ENCODE peak calls at places on chromosomes 13 and 19, in eight cellular contexts. Q is body of pancreas, G is transverse colon, U is AG09309, C is gastrocnemius medialis, K is AG09319, M is cardiac muscle cell, Y is ovary. F is an unnamed sample.

GRCh38 chr19:49881186-49881585 is 3.7 kb downstream of the TBC1D17 start:
- DNase-seq in Q (no peak), G (peak), U (no peak), C (no peak), K (no peak), M (no peak), Y (no peak), F (peak)

GRCh38 chr13:80584785-80585184 is 243.9 kb upstream of the SPRY2 start:
- DNase-seq in Q (no peak), G (no peak), U (no peak), C (no peak), K (no peak), M (no peak), Y (no peak), F (no peak)

GRCh38 chr19:38223119-38223523 is 901 bp downstream of the DPF1 start:
- DNase-seq in Q (no peak), G (no peak), U (no peak), C (no peak), K (no peak), M (no peak), Y (no peak), F (no peak)

GRCh38 chr13:34913040-34913439 is 29.0 kb upstream of the NBEA start:
- DNase-seq in Q (no peak), G (no peak), U (no peak), C (no peak), K (no peak), M (peak), Y (no peak), F (no peak)

GRCh38 chr13:51873419-51873818 is 11.7 kb downstream of the CCDC70 start:
- DNase-seq in Q (no peak), G (no peak), U (no peak), C (no peak), K (no peak), M (no peak), Y (no peak), F (no peak)

GRCh38 chr13:38862443-38862842 is 128.2 kb downstream of the STOML3 start:
- DNase-seq in Q (no peak), G (no peak), U (no peak), C (no peak), K (no peak), M (no peak), Y (no peak), F (no peak)

GRCh38 chr13:46473806-46474205 is 79.2 kb upstream of the LRCH1 start:
- DNase-seq in Q (no peak), G (no peak), U (no peak), C (no peak), K (no peak), M (peak), Y (no peak), F (no peak)

GRCh38 chr19:49132974-49133609 is 13.7 kb downstream of the PPFIA3 start:
- DNase-seq in Q (no peak), G (peak), U (no peak), C (no peak), K (no peak), M (peak), Y (peak), F (peak)

GRCh38 chr13:53151692-53152421 is 123.2 kb downstream of the OLFM4 start:
- DNase-seq in Q (peak), G (peak), U (no peak), C (no peak), K (no peak), M (peak), Y (no peak), F (no peak)

GRCh38 chr13:102277286-102277685 is 124.6 kb downstream of the FGF14 start:
- DNase-seq in Q (no peak), G (no peak), U (no peak), C (no peak), K (no peak), M (no peak), Y (no peak), F (peak)

GRCh38 chr19:8065489-8066261 is 13.1 kb downstream of the CCL25 start:
- DNase-seq in Q (no peak), G (no peak), U (no peak), C (no peak), K (no peak), M (no peak), Y (no peak), F (no peak)

GRCh38 chr19:40691421-40692211 is 1.2 kb upstream of the NUMBL start:
- DNase-seq in Q (peak), G (no peak), U (no peak), C (no peak), K (no peak), M (no peak), Y (peak), F (peak)

GRCh38 chr13:47549219-47549752 is 451.8 kb downstream of the SUCLA2 start:
- DNase-seq in Q (no peak), G (no peak), U (no peak), C (no peak), K (no peak), M (no peak), Y (no peak), F (no peak)

DNA sequence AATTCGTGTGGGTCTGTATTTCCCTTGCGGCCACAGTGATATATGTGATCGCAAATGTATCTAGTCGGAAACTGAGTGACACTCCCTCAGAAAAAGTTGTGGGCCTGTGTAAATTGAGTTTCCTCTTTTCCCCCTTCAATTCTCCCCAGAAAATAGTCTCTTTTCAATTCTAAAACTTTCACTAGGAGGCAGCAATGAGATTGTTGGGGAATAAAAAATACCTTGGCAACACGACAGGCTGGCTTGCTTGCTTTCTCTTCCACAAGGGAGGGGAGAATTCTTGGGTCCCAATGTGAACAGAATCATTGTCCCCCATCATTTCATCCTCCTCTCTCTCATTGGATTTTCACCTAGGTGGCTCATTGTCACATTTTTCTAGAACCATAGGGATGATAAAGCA is 3.7 kb upstream of the SOX21 start:
- DNase-seq in Q (no peak), G (no peak), U (no peak), C (no peak), K (no peak), M (no peak), Y (no peak), F (no peak)
- TF ChIP-seq CTCF in Q (no peak), G (no peak), U (no peak), C (no peak), K (peak), M (peak), Y (no peak), F (no peak)

GRCh38 chr19:42293966-42294365 is 8.0 kb upstream of the PRR19 start:
- DNase-seq in Q (no peak), G (no peak), U (no peak), C (no peak), K (no peak), M (no peak), Y (no peak), F (peak)
- TF ChIP-seq CTCF in Q (no peak), G (no peak), U (no peak), C (no peak), K (no peak), M (no peak), Y (no peak), F (no peak)

GRCh38 chr13:42815686-42816085 is 34.3 kb downstream of the FAM216B start:
- DNase-seq in Q (no peak), G (no peak), U (no peak), C (no peak), K (no peak), M (no peak), Y (no peak), F (no peak)

GRCh38 chr13:42814868-42815267 is 33.5 kb downstream of the FAM216B start:
- DNase-seq in Q (no peak), G (no peak), U (peak), C (no peak), K (peak), M (no peak), Y (no peak), F (no peak)

GRCh38 chr13:42819712-42820111 is 38.3 kb downstream of the FAM216B start:
- DNase-seq in Q (no peak), G (no peak), U (no peak), C (no peak), K (no peak), M (no peak), Y (no peak), F (no peak)

GRCh38 chr13:42820450-42820849 is 39.1 kb downstream of the FAM216B start:
- DNase-seq in Q (no peak), G (no peak), U (no peak), C (no peak), K (no peak), M (no peak), Y (no peak), F (no peak)

GRCh38 chr13:42816538-42816937 is 35.2 kb downstream of the FAM216B start:
- DNase-seq in Q (no peak), G (no peak), U (no peak), C (no peak), K (no peak), M (no peak), Y (no peak), F (no peak)
- TF ChIP-seq CTCF in Q (no peak), G (no peak), U (peak), C (no peak), K (peak), M (no peak), Y (no peak), F (no peak)

GRCh38 chr19:680287-681028 is 4.3 kb downstream of the FSTL3 start:
- DNase-seq in Q (peak), G (peak), U (peak), C (peak), K (peak), M (peak), Y (peak), F (peak)
- TF ChIP-seq CTCF in Q (peak), G (peak), U (no peak), C (no peak), K (peak), M (peak), Y (peak), F (peak)

GRCh38 chr19:55340784-55341147 is 1.1 kb downstream of the KMT5C start:
- DNase-seq in Q (peak), G (peak), U (no peak), C (no peak), K (no peak), M (peak), Y (no peak), F (no peak)
- TF ChIP-seq CTCF in Q (no peak), G (peak), U (peak), C (no peak), K (peak), M (peak), Y (no peak), F (no peak)